ENCODE peak calls at places on chromosomes 5 and 9, in five cellular contexts. One of them, this sample, is unnamed.

GRCh38 chr9:123860603-123861002 is 69.3 kb downstream of the DENND1A start:
- DNase-seq in adrenal gland: no peak
- DNase-seq in colonic mucosa: no peak
- DNase-seq in GM23338: no peak
- DNase-seq in HCT116: no peak
- DNase-seq in this sample: no peak

GRCh38 chr5:165079389-165079788 is 1574.0 kb downstream of the MAT2B start:
- DNase-seq in adrenal gland: no peak
- DNase-seq in colonic mucosa: no peak
- DNase-seq in GM23338: no peak
- DNase-seq in HCT116: no peak
- DNase-seq in this sample: no peak

GRCh38 chr9:128689820-128690683 is 1.0 kb downstream of the SET start:
- DNase-seq in adrenal gland: no peak
- DNase-seq in colonic mucosa: peak; percentile 39
- DNase-seq in GM23338: peak; percentile 76
- DNase-seq in HCT116: no peak
- DNase-seq in this sample: peak; percentile 9

GRCh38 chr5:172866802-172867748 is 33.0 kb downstream of the ERGIC1 start:
- DNase-seq in adrenal gland: peak; percentile 85
- DNase-seq in colonic mucosa: no peak
- DNase-seq in GM23338: peak; percentile 53
- DNase-seq in HCT116: no peak
- DNase-seq in this sample: no peak

GRCh38 chr5:124644138-124644537 is 102.3 kb downstream of the ZNF608 start:
- DNase-seq in adrenal gland: no peak
- DNase-seq in colonic mucosa: no peak
- DNase-seq in GM23338: no peak
- DNase-seq in HCT116: no peak
- DNase-seq in this sample: no peak

GRCh38 chr5:95304706-95305105 is 19.8 kb upstream of the MCTP1 start:
- DNase-seq in adrenal gland: no peak
- DNase-seq in colonic mucosa: no peak
- DNase-seq in GM23338: no peak
- DNase-seq in HCT116: no peak
- DNase-seq in this sample: no peak

GRCh38 chr5:36724429-36725332 is 118.3 kb downstream of the SLC1A3 start:
- DNase-seq in adrenal gland: peak; percentile 38
- DNase-seq in colonic mucosa: peak; percentile 46
- DNase-seq in GM23338: peak; percentile 60
- DNase-seq in HCT116: no peak
- DNase-seq in this sample: no peak

GRCh38 chr5:4196744-4197646 is 601.4 kb downstream of the IRX1 start:
- DNase-seq in adrenal gland: no peak
- DNase-seq in colonic mucosa: no peak
- DNase-seq in GM23338: no peak
- DNase-seq in HCT116: no peak
- DNase-seq in this sample: no peak

GRCh38 chr9:115022760-115023434 is 92.5 kb upstream of the TNFSF8 start:
- DNase-seq in adrenal gland: no peak
- DNase-seq in colonic mucosa: no peak
- DNase-seq in GM23338: no peak
- DNase-seq in HCT116: no peak
- DNase-seq in this sample: no peak

GRCh38 chr9:127178646-127179632 is 56.5 kb upstream of the ANGPTL2 start:
- DNase-seq in adrenal gland: peak; percentile 19
- DNase-seq in colonic mucosa: peak; percentile 23
- DNase-seq in GM23338: peak; percentile 40
- DNase-seq in HCT116: no peak
- DNase-seq in this sample: no peak

GRCh38 chr9:133107961-133108793 is 12.9 kb downstream of the RALGDS start:
- DNase-seq in adrenal gland: peak; percentile 20
- DNase-seq in colonic mucosa: no peak
- DNase-seq in GM23338: no peak
- DNase-seq in HCT116: no peak
- DNase-seq in this sample: no peak

GRCh38 chr5:95842955-95843544 is 20.5 kb upstream of the GLRX start:
- DNase-seq in adrenal gland: peak; percentile 86
- DNase-seq in colonic mucosa: peak; percentile 56
- DNase-seq in GM23338: peak; percentile 21
- DNase-seq in HCT116: no peak
- DNase-seq in this sample: peak; percentile 82

GRCh38 chr5:163705983-163706771 is 200.8 kb downstream of the MAT2B start:
- DNase-seq in adrenal gland: no peak
- DNase-seq in colonic mucosa: no peak
- DNase-seq in GM23338: no peak
- DNase-seq in HCT116: no peak
- DNase-seq in this sample: no peak

GRCh38 chr9:127490831-127491230 is 39.5 kb downstream of the LRSAM1 start:
- DNase-seq in adrenal gland: no peak
- DNase-seq in colonic mucosa: no peak
- DNase-seq in GM23338: no peak
- DNase-seq in HCT116: no peak
- DNase-seq in this sample: no peak

GRCh38 chr5:71620630-71621029 is 33.5 kb downstream of the MCCC2 start:
- DNase-seq in adrenal gland: no peak
- DNase-seq in colonic mucosa: no peak
- DNase-seq in GM23338: no peak
- DNase-seq in HCT116: no peak
- DNase-seq in this sample: no peak

GRCh38 chr9:8863886-8864881 is 1064.6 kb upstream of the DMAC1 start:
- DNase-seq in adrenal gland: no peak
- DNase-seq in colonic mucosa: no peak
- DNase-seq in GM23338: peak; percentile 26
- DNase-seq in HCT116: no peak
- DNase-seq in this sample: no peak

GRCh38 chr5:98923961-98924360 is 4.8 kb downstream of the CHD1 start:
- DNase-seq in adrenal gland: no peak
- DNase-seq in colonic mucosa: no peak
- DNase-seq in GM23338: no peak
- DNase-seq in HCT116: no peak
- DNase-seq in this sample: no peak

GRCh38 chr9:82606761-82607382 is 456.1 kb downstream of the RASEF start:
- DNase-seq in adrenal gland: peak; percentile 57
- DNase-seq in colonic mucosa: peak; percentile 66
- DNase-seq in GM23338: peak; percentile 88
- DNase-seq in HCT116: peak; percentile 8
- DNase-seq in this sample: peak; percentile 48

GRCh38 chr9:127982912-127983311 is 2.1 kb upstream of the EEIG1 start:
- DNase-seq in adrenal gland: no peak
- DNase-seq in colonic mucosa: no peak
- DNase-seq in GM23338: no peak
- DNase-seq in HCT116: no peak
- DNase-seq in this sample: no peak

GRCh38 chr5:132830436-132831094 is at the start of gene SHROOM1:
- DNase-seq in adrenal gland: peak; percentile 49
- DNase-seq in colonic mucosa: peak; percentile 78
- DNase-seq in GM23338: peak; percentile 86
- DNase-seq in HCT116: peak; percentile 44
- DNase-seq in this sample: peak; percentile 83

GRCh38 chr5:176774216-176775171 is 35.9 kb upstream of the UNC5A start:
- DNase-seq in adrenal gland: peak; percentile 15
- DNase-seq in colonic mucosa: no peak
- DNase-seq in GM23338: peak; percentile 60
- DNase-seq in HCT116: no peak
- DNase-seq in this sample: no peak

GRCh38 chr9:3908731-3909130 is 382.9 kb upstream of the RFX3 start:
- DNase-seq in adrenal gland: no peak
- DNase-seq in colonic mucosa: no peak
- DNase-seq in GM23338: no peak
- DNase-seq in HCT116: no peak
- DNase-seq in this sample: no peak

GRCh38 chr9:3909966-3910650 is 384.3 kb upstream of the RFX3 start:
- DNase-seq in adrenal gland: no peak
- DNase-seq in colonic mucosa: no peak
- DNase-seq in GM23338: no peak
- DNase-seq in HCT116: no peak
- DNase-seq in this sample: no peak

GRCh38 chr9:3903906-3904305 is 378.1 kb upstream of the RFX3 start:
- DNase-seq in adrenal gland: no peak
- DNase-seq in colonic mucosa: no peak
- DNase-seq in GM23338: no peak
- DNase-seq in HCT116: no peak
- DNase-seq in this sample: no peak

GRCh38 chr9:3903273-3903672 is 377.5 kb upstream of the RFX3 start:
- DNase-seq in adrenal gland: no peak
- DNase-seq in colonic mucosa: peak; percentile 19
- DNase-seq in GM23338: no peak
- DNase-seq in HCT116: no peak
- DNase-seq in this sample: no peak

DNA sequence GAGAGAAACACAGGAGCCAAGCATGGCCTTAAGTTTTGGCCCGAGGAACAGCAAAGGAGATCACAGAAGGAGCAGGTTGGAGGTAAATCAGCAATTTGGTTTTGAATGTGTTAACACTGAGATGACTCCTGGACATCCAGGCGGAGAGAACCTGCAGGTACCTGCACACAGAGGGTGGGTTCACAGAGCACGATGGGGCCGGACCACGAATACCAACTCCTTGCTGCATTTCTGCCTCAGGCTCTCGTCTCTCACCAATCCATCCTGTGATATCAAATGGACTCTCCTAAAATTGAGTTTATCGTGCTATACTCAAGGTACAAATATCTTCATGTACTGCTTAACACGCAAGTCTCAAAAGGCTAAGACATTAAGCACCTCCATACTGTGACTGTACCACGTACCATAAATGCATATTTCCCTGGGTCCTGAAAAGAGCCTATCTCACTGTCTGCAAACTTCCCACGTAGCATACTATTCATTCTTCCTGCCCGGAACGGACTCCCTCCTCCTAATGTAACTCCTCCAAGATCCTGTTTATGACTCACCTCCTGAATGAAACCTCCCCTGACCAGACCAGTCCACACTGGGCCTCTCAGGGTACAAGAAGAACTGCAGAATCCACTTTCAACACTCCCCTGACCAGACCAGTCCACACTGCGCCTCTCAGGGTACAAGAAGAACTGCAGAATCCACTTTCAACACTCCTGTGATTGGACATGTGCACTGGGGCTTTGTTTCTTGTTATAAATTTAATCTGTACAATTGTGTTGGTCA is 380.8 kb upstream of the RFX3 start:
- DNase-seq in adrenal gland: no peak
- DNase-seq in colonic mucosa: no peak
- DNase-seq in GM23338: no peak
- DNase-seq in HCT116: peak; percentile 43
- DNase-seq in this sample: peak; percentile 54
- TF ChIP-seq CTCF in adrenal gland: no peak
- TF ChIP-seq CTCF in colonic mucosa: no peak
- TF ChIP-seq CTCF in GM23338: no peak
- TF ChIP-seq CTCF in HCT116: peak; percentile 36
- TF ChIP-seq CTCF in this sample: no peak

DNA sequence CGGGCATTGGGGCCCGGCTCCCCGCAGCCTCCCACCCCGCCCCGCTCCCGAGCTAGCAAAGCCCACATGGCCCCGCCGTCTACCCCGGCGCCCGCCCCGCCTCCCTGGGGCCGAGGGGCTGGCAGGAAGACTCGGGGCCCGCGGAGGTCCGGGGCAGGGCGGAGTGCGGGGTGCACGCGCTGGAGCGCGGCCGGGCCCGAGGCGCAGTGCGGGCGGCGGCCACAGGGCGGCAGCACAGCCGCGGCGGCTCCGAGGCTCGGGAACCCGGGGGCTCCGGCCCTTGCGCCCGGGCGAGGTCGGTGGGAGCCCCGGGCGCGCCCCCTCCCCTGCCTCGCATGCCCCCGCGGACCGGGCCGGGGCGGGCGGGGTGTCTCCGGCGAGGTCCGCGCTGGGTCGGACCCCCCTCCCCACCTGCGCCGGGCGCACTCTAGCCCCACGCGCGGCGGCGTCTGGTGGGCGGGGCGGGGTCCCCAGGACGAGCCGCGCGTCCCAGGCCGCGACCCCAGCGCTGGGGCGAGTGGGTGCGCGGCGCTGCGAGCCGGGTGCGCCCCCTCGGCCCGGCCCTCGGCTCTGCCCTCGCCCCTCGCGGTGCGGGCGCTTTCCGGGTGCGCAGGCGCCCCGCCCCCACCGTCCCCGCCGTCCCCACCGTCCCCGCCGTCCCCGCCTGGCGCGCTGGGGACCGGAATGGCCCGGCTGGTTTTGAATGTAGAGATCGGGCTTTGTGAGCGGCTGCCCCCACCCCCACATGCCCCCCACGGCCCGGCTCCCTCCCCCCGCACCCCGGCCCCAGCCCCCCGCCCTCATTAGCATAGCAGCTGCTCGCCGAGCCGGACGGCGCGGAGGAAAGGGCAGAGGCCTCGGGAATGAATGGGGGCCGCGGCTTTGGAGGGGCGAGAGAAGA is 6.5 kb downstream of the NRARP start:
- DNase-seq in adrenal gland: no peak
- DNase-seq in colonic mucosa: peak; percentile 52
- DNase-seq in GM23338: peak; percentile 78
- DNase-seq in HCT116: no peak
- DNase-seq in this sample: peak; percentile 71
- TF ChIP-seq CTCF in adrenal gland: peak; percentile 85
- TF ChIP-seq CTCF in colonic mucosa: no peak
- TF ChIP-seq CTCF in GM23338: peak; percentile 66
- TF ChIP-seq CTCF in HCT116: peak; percentile 25
- TF ChIP-seq CTCF in this sample: peak; percentile 20

GRCh38 chr5:131647078-131647769 is 12.2 kb upstream of the RAPGEF6 start:
- DNase-seq in adrenal gland: no peak
- DNase-seq in colonic mucosa: no peak
- DNase-seq in GM23338: no peak
- DNase-seq in HCT116: no peak
- DNase-seq in this sample: no peak
- TF ChIP-seq CTCF in adrenal gland: no peak
- TF ChIP-seq CTCF in colonic mucosa: no peak
- TF ChIP-seq CTCF in GM23338: no peak
- TF ChIP-seq CTCF in HCT116: no peak
- TF ChIP-seq CTCF in this sample: no peak

GRCh38 chr5:54516051-54516645 is 1.4 kb upstream of the SNX18 start:
- DNase-seq in adrenal gland: no peak
- DNase-seq in colonic mucosa: no peak
- DNase-seq in GM23338: no peak
- DNase-seq in HCT116: no peak
- DNase-seq in this sample: no peak

GRCh38 chr5:54515634-54516033 is 1.9 kb upstream of the SNX18 start:
- DNase-seq in adrenal gland: no peak
- DNase-seq in colonic mucosa: no peak
- DNase-seq in GM23338: no peak
- DNase-seq in HCT116: no peak
- DNase-seq in this sample: no peak

GRCh38 chr5:54514841-54515432 is 2.6 kb upstream of the SNX18 start:
- DNase-seq in adrenal gland: no peak
- DNase-seq in colonic mucosa: no peak
- DNase-seq in GM23338: no peak
- DNase-seq in HCT116: no peak
- DNase-seq in this sample: no peak

GRCh38 chr5:54517174-54517511 is 416 bp upstream of the SNX18 start:
- DNase-seq in adrenal gland: no peak
- DNase-seq in colonic mucosa: no peak
- DNase-seq in GM23338: no peak
- DNase-seq in HCT116: no peak
- DNase-seq in this sample: no peak

DNA sequence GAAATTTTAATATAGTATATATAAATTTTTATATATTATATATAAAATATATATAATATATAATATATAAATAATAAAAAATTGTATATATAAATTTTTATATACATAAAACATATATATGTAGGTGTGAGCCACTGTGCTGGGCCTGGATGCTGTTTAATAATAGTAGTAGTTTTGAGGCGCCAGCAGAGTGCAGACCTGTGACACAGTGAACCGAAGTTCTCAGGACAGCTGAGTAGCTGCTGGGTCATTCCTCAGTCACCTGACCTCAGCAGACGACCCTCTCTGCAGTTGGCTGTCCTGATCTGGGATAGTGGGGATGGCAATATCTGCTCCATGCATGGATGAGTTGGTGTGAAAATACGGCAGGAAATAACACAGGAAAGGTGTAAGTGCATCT is 3.3 kb upstream of the SNX18 start:
- DNase-seq in adrenal gland: no peak
- DNase-seq in colonic mucosa: no peak
- DNase-seq in GM23338: peak; percentile 33
- DNase-seq in HCT116: peak; percentile 12
- DNase-seq in this sample: no peak
- TF ChIP-seq CTCF in adrenal gland: no peak
- TF ChIP-seq CTCF in colonic mucosa: no peak
- TF ChIP-seq CTCF in GM23338: peak; percentile 41
- TF ChIP-seq CTCF in HCT116: no peak
- TF ChIP-seq CTCF in this sample: no peak

This sample was measured in Calu3.